ENCODE peak calls at places on chromosomes 7 and 10, in seven cellular contexts. One of them, this sample, is unnamed.

GRCh38 chr10:17504547-17505245 is 50.3 kb upstream of the ST8SIA6 start:
- DNase-seq in OCI-LY7: no peak
- DNase-seq in HCT116: no peak
- DNase-seq in hepatocyte: no peak
- DNase-seq in SK-N-SH: no peak
- DNase-seq in GM23248: peak; percentile 80
- DNase-seq in PC-3: peak; percentile 28
- DNase-seq in this sample: no peak

GRCh38 chr7:47294569-47295222 is 287.2 kb downstream of the TNS3 start:
- DNase-seq in SK-N-SH: no peak
- DNase-seq in hepatocyte: no peak
- DNase-seq in OCI-LY7: no peak
- DNase-seq in GM23248: no peak
- DNase-seq in PC-3: no peak
- DNase-seq in HCT116: no peak
- DNase-seq in this sample: no peak

GRCh38 chr7:81929386-81929785 is 159.5 kb upstream of the HGF start:
- DNase-seq in SK-N-SH: no peak
- DNase-seq in hepatocyte: no peak
- DNase-seq in OCI-LY7: no peak
- DNase-seq in PC-3: no peak
- DNase-seq in HCT116: no peak
- DNase-seq in GM23248: peak; percentile 39
- DNase-seq in this sample: no peak

GRCh38 chr10:55329796-55330195 is 528.8 kb upstream of the PCDH15 start:
- DNase-seq in GM23248: no peak
- DNase-seq in SK-N-SH: no peak
- DNase-seq in PC-3: no peak
- DNase-seq in OCI-LY7: no peak
- DNase-seq in HCT116: no peak
- DNase-seq in hepatocyte: no peak
- DNase-seq in this sample: no peak

GRCh38 chr10:60865198-60865783 is 78.7 kb downstream of the RHOBTB1 start:
- DNase-seq in GM23248: no peak
- DNase-seq in SK-N-SH: no peak
- DNase-seq in hepatocyte: no peak
- DNase-seq in HCT116: no peak
- DNase-seq in PC-3: no peak
- DNase-seq in OCI-LY7: no peak
- DNase-seq in this sample: no peak

GRCh38 chr10:120514035-120514620 is 57.1 kb downstream of the PLPP4 start:
- DNase-seq in hepatocyte: peak; percentile 83
- DNase-seq in HCT116: no peak
- DNase-seq in GM23248: peak; percentile 54
- DNase-seq in OCI-LY7: peak; percentile 36
- DNase-seq in SK-N-SH: no peak
- DNase-seq in PC-3: peak; percentile 42
- DNase-seq in this sample: peak; percentile 88

GRCh38 chr7:116953727-116954442 is 584 bp downstream of the ST7 start:
- DNase-seq in SK-N-SH: peak; percentile 92
- DNase-seq in hepatocyte: peak; percentile 89
- DNase-seq in HCT116: peak; percentile 43
- DNase-seq in PC-3: peak; percentile 77
- DNase-seq in GM23248: peak; percentile 90
- DNase-seq in OCI-LY7: peak; percentile 73
- DNase-seq in this sample: peak; percentile 80

GRCh38 chr7:100827330-100828226 is at the start of gene EPHB4:
- DNase-seq in OCI-LY7: no peak
- DNase-seq in GM23248: peak; percentile 77
- DNase-seq in PC-3: peak; percentile 84
- DNase-seq in hepatocyte: peak; percentile 91
- DNase-seq in HCT116: peak; percentile 77
- DNase-seq in SK-N-SH: peak; percentile 88
- DNase-seq in this sample: peak; percentile 95

GRCh38 chr10:101217450-101218281 is 11.6 kb downstream of the LBX1 start:
- DNase-seq in OCI-LY7: no peak
- DNase-seq in hepatocyte: peak; percentile 76
- DNase-seq in SK-N-SH: peak; percentile 88
- DNase-seq in GM23248: peak; percentile 67
- DNase-seq in PC-3: peak; percentile 62
- DNase-seq in HCT116: no peak
- DNase-seq in this sample: peak; percentile 96

GRCh38 chr7:128826916-128827247 is 3.3 kb upstream of the FLNC start:
- DNase-seq in OCI-LY7: no peak
- DNase-seq in HCT116: no peak
- DNase-seq in SK-N-SH: no peak
- DNase-seq in hepatocyte: no peak
- DNase-seq in PC-3: peak; percentile 54
- DNase-seq in GM23248: no peak
- DNase-seq in this sample: no peak

GRCh38 chr7:133376514-133376913 is 123.6 kb downstream of the EXOC4 start:
- DNase-seq in GM23248: no peak
- DNase-seq in OCI-LY7: no peak
- DNase-seq in HCT116: no peak
- DNase-seq in hepatocyte: no peak
- DNase-seq in SK-N-SH: no peak
- DNase-seq in PC-3: no peak
- DNase-seq in this sample: no peak

GRCh38 chr10:86330778-86331763 is 35.5 kb downstream of the GRID1 start:
- DNase-seq in OCI-LY7: no peak
- DNase-seq in HCT116: no peak
- DNase-seq in hepatocyte: no peak
- DNase-seq in PC-3: no peak
- DNase-seq in SK-N-SH: no peak
- DNase-seq in GM23248: no peak
- DNase-seq in this sample: no peak

GRCh38 chr7:149869867-149870266 is 3.9 kb upstream of the ATP6V0E2 start:
- DNase-seq in GM23248: no peak
- DNase-seq in hepatocyte: no peak
- DNase-seq in SK-N-SH: no peak
- DNase-seq in HCT116: no peak
- DNase-seq in OCI-LY7: no peak
- DNase-seq in PC-3: no peak
- DNase-seq in this sample: no peak

GRCh38 chr7:114931656-114932011 is 9.7 kb downstream of the MDFIC start:
- DNase-seq in HCT116: no peak
- DNase-seq in hepatocyte: no peak
- DNase-seq in GM23248: no peak
- DNase-seq in PC-3: no peak
- DNase-seq in SK-N-SH: no peak
- DNase-seq in OCI-LY7: no peak
- DNase-seq in this sample: no peak

GRCh38 chr10:128612631-128613030 is 486.4 kb upstream of the MKI67 start:
- DNase-seq in PC-3: no peak
- DNase-seq in SK-N-SH: no peak
- DNase-seq in OCI-LY7: no peak
- DNase-seq in HCT116: no peak
- DNase-seq in GM23248: no peak
- DNase-seq in hepatocyte: no peak
- DNase-seq in this sample: no peak

GRCh38 chr7:103148131-103148993 is 537 bp downstream of the NAPEPLD start:
- DNase-seq in PC-3: peak; percentile 45
- DNase-seq in hepatocyte: no peak
- DNase-seq in GM23248: peak; percentile 42
- DNase-seq in SK-N-SH: peak; percentile 34
- DNase-seq in OCI-LY7: no peak
- DNase-seq in HCT116: no peak
- DNase-seq in this sample: no peak

GRCh38 chr7:51275532-51275931 is 41.1 kb downstream of the COBL start:
- DNase-seq in GM23248: no peak
- DNase-seq in PC-3: no peak
- DNase-seq in SK-N-SH: no peak
- DNase-seq in HCT116: no peak
- DNase-seq in hepatocyte: no peak
- DNase-seq in OCI-LY7: no peak
- DNase-seq in this sample: no peak

GRCh38 chr7:128105228-128106022 is 74.2 kb upstream of the LRRC4 start:
- DNase-seq in hepatocyte: no peak
- DNase-seq in PC-3: no peak
- DNase-seq in GM23248: no peak
- DNase-seq in SK-N-SH: no peak
- DNase-seq in OCI-LY7: no peak
- DNase-seq in HCT116: no peak
- DNase-seq in this sample: no peak

GRCh38 chr7:47581821-47582747 is at the start of gene TNS3:
- DNase-seq in GM23248: peak; percentile 74
- DNase-seq in SK-N-SH: peak; percentile 84
- DNase-seq in PC-3: peak; percentile 57
- DNase-seq in hepatocyte: peak; percentile 85
- DNase-seq in OCI-LY7: peak; percentile 71
- DNase-seq in HCT116: no peak
- DNase-seq in this sample: peak; percentile 81

GRCh38 chr10:24519950-24520349 is 203.7 kb downstream of the ARHGAP21 start:
- DNase-seq in hepatocyte: no peak
- DNase-seq in SK-N-SH: no peak
- DNase-seq in OCI-LY7: no peak
- DNase-seq in HCT116: no peak
- DNase-seq in GM23248: no peak
- DNase-seq in PC-3: no peak
- DNase-seq in this sample: peak; percentile 10

GRCh38 chr10:125162181-125162906 is 2.0 kb upstream of the CTBP2 start:
- DNase-seq in SK-N-SH: peak; percentile 58
- DNase-seq in HCT116: no peak
- DNase-seq in PC-3: peak; percentile 33
- DNase-seq in hepatocyte: peak; percentile 56
- DNase-seq in OCI-LY7: no peak
- DNase-seq in GM23248: no peak
- DNase-seq in this sample: peak; percentile 71

GRCh38 chr7:118080947-118081346 is 103.0 kb upstream of the LSM8 start:
- DNase-seq in HCT116: peak; percentile 69
- DNase-seq in SK-N-SH: no peak
- DNase-seq in GM23248: peak; percentile 63
- DNase-seq in OCI-LY7: no peak
- DNase-seq in PC-3: peak; percentile 71
- DNase-seq in hepatocyte: peak; percentile 43
- DNase-seq in this sample: no peak

GRCh38 chr7:2666588-2667250 is 21.3 kb upstream of the AMZ1 start:
- DNase-seq in SK-N-SH: no peak
- DNase-seq in hepatocyte: no peak
- DNase-seq in OCI-LY7: no peak
- DNase-seq in HCT116: no peak
- DNase-seq in PC-3: no peak
- DNase-seq in GM23248: no peak
- DNase-seq in this sample: no peak

GRCh38 chr10:96683065-96683464 is 37.2 kb downstream of the PIK3AP1 start:
- DNase-seq in SK-N-SH: no peak
- DNase-seq in OCI-LY7: no peak
- DNase-seq in hepatocyte: no peak
- DNase-seq in GM23248: peak; percentile 65
- DNase-seq in HCT116: no peak
- DNase-seq in PC-3: peak; percentile 3
- DNase-seq in this sample: no peak

GRCh38 chr7:142477079-142477651 is 219.3 kb upstream of the PRSS58 start:
- DNase-seq in OCI-LY7: no peak
- DNase-seq in HCT116: no peak
- DNase-seq in hepatocyte: no peak
- DNase-seq in PC-3: no peak
- DNase-seq in SK-N-SH: no peak
- DNase-seq in GM23248: peak; percentile 59
- DNase-seq in this sample: no peak

GRCh38 chr7:79620291-79620690 is 166.8 kb upstream of the MAGI2 start:
- DNase-seq in PC-3: peak; percentile 80
- DNase-seq in SK-N-SH: no peak
- DNase-seq in hepatocyte: peak; percentile 8
- DNase-seq in OCI-LY7: no peak
- DNase-seq in HCT116: no peak
- DNase-seq in GM23248: no peak
- DNase-seq in this sample: no peak

GRCh38 chr7:71785216-71785615 is 626.9 kb downstream of the CALN1 start:
- DNase-seq in OCI-LY7: no peak
- DNase-seq in HCT116: no peak
- DNase-seq in SK-N-SH: no peak
- DNase-seq in PC-3: no peak
- DNase-seq in GM23248: no peak
- DNase-seq in hepatocyte: no peak
- DNase-seq in this sample: no peak
- TF ChIP-seq EZH2phosphoT487 in OCI-LY7: no peak
- TF ChIP-seq EZH2phosphoT487 in HCT116: no peak
- TF ChIP-seq EZH2phosphoT487 in SK-N-SH: no peak
- TF ChIP-seq EZH2phosphoT487 in PC-3: no peak
- TF ChIP-seq EZH2phosphoT487 in GM23248: no peak
- TF ChIP-seq EZH2phosphoT487 in hepatocyte: no peak
- TF ChIP-seq EZH2phosphoT487 in this sample: no peak

GRCh38 chr10:44984671-44985101 is 6.1 kb upstream of the DEPP1 start:
- DNase-seq in HCT116: no peak
- DNase-seq in SK-N-SH: no peak
- DNase-seq in GM23248: no peak
- DNase-seq in OCI-LY7: no peak
- DNase-seq in hepatocyte: no peak
- DNase-seq in PC-3: no peak
- DNase-seq in this sample: no peak
- H3K4me1 ChIP-seq in HCT116: peaks cover 31% of the 10 kb centered on the region
- H3K4me1 ChIP-seq in SK-N-SH: peaks cover 32% of the 10 kb centered on the region
- H3K4me1 ChIP-seq in GM23248: peaks cover 26% of the 10 kb centered on the region
- H3K4me1 ChIP-seq in OCI-LY7: no peaks in the 10 kb centered on the region
- H3K4me1 ChIP-seq in hepatocyte: peaks cover 38% of the 10 kb centered on the region
- H3K4me1 ChIP-seq in PC-3: peaks cover 35% of the 10 kb centered on the region
- H3K4me1 ChIP-seq in this sample: peaks cover 33% of the 10 kb centered on the region

GRCh38 chr7:148060724-148061123 is 529.8 kb upstream of the C7orf33 start:
- DNase-seq in HCT116: no peak
- DNase-seq in PC-3: no peak
- DNase-seq in GM23248: no peak
- DNase-seq in hepatocyte: no peak
- DNase-seq in OCI-LY7: no peak
- DNase-seq in SK-N-SH: no peak
- DNase-seq in this sample: no peak

GRCh38 chr7:148058753-148059152 is 531.8 kb upstream of the C7orf33 start:
- DNase-seq in hepatocyte: no peak
- DNase-seq in PC-3: no peak
- DNase-seq in SK-N-SH: no peak
- DNase-seq in GM23248: no peak
- DNase-seq in OCI-LY7: no peak
- DNase-seq in HCT116: no peak
- DNase-seq in this sample: no peak

GRCh38 chr7:148058092-148058491 is 532.5 kb upstream of the C7orf33 start:
- DNase-seq in OCI-LY7: no peak
- DNase-seq in HCT116: no peak
- DNase-seq in SK-N-SH: peak; percentile 61
- DNase-seq in PC-3: no peak
- DNase-seq in hepatocyte: no peak
- DNase-seq in GM23248: no peak
- DNase-seq in this sample: no peak
- TF ChIP-seq EZH2phosphoT487 in OCI-LY7: no peak
- TF ChIP-seq EZH2phosphoT487 in HCT116: no peak
- TF ChIP-seq EZH2phosphoT487 in SK-N-SH: no peak
- TF ChIP-seq EZH2phosphoT487 in PC-3: no peak
- TF ChIP-seq EZH2phosphoT487 in hepatocyte: no peak
- TF ChIP-seq EZH2phosphoT487 in GM23248: no peak
- TF ChIP-seq EZH2phosphoT487 in this sample: no peak

GRCh38 chr10:26839966-26840627 is 20.7 kb downstream of the ABI1 start:
- DNase-seq in HCT116: no peak
- DNase-seq in GM23248: peak; percentile 58
- DNase-seq in PC-3: no peak
- DNase-seq in OCI-LY7: no peak
- DNase-seq in SK-N-SH: no peak
- DNase-seq in hepatocyte: no peak
- DNase-seq in this sample: no peak
- H3K4me1 ChIP-seq in HCT116: no peaks in the 10 kb centered on the region
- H3K4me1 ChIP-seq in GM23248: peaks cover 15% of the 10 kb centered on the region
- H3K4me1 ChIP-seq in PC-3: peaks cover 5% of the 10 kb centered on the region
- H3K4me1 ChIP-seq in OCI-LY7: peaks cover 25% of the 10 kb centered on the region
- H3K4me1 ChIP-seq in SK-N-SH: peaks cover 7% of the 10 kb centered on the region
- H3K4me1 ChIP-seq in hepatocyte: no peaks in the 10 kb centered on the region
- H3K4me1 ChIP-seq in this sample: peaks cover 8% of the 10 kb centered on the region

GRCh38 chr7:16627236-16627635 is 18.3 kb downstream of the ANKMY2 start:
- DNase-seq in HCT116: no peak
- DNase-seq in hepatocyte: no peak
- DNase-seq in PC-3: peak; percentile 36
- DNase-seq in GM23248: peak; percentile 68
- DNase-seq in SK-N-SH: no peak
- DNase-seq in OCI-LY7: no peak
- DNase-seq in this sample: no peak
- TF ChIP-seq EZH2phosphoT487 in HCT116: no peak
- TF ChIP-seq EZH2phosphoT487 in hepatocyte: no peak
- TF ChIP-seq EZH2phosphoT487 in PC-3: no peak
- TF ChIP-seq EZH2phosphoT487 in GM23248: no peak
- TF ChIP-seq EZH2phosphoT487 in SK-N-SH: no peak
- TF ChIP-seq EZH2phosphoT487 in OCI-LY7: no peak
- TF ChIP-seq EZH2phosphoT487 in this sample: no peak